ENCODE peak calls at places on chromosome 4, in five cellular contexts. One of them, this sample, is unnamed. For H3K9me3 and H3K4me1, the result is how much of the 10 kb centered on the place peaks cover.

GRCh38 chr4:32226201-32226600 is 1506.0 kb downstream of the PCDH7 start:
- DNase-seq in heart right ventricle: no peak
- DNase-seq in CD8-positive, alpha-beta T cell: no peak
- DNase-seq in Peyer's patch: no peak
- DNase-seq in CD4-positive, CD25-positive, alpha-beta regulatory T cell: no peak
- DNase-seq in this sample: no peak

GRCh38 chr4:99087887-99088484 is 602 bp downstream of the ADH5 start:
- DNase-seq in heart right ventricle: peak
- DNase-seq in CD8-positive, alpha-beta T cell: no peak
- DNase-seq in Peyer's patch: no peak
- DNase-seq in CD4-positive, CD25-positive, alpha-beta regulatory T cell: peak
- DNase-seq in this sample: peak

GRCh38 chr4:6892190-6892908 is 17.3 kb upstream of the TBC1D14 start:
- DNase-seq in heart right ventricle: no peak
- DNase-seq in CD8-positive, alpha-beta T cell: no peak
- DNase-seq in Peyer's patch: peak
- DNase-seq in CD4-positive, CD25-positive, alpha-beta regulatory T cell: no peak
- DNase-seq in this sample: peak

GRCh38 chr4:7253806-7254205 is 61.5 kb downstream of the SORCS2 start:
- DNase-seq in heart right ventricle: no peak
- DNase-seq in CD8-positive, alpha-beta T cell: no peak
- DNase-seq in Peyer's patch: no peak
- DNase-seq in CD4-positive, CD25-positive, alpha-beta regulatory T cell: no peak
- DNase-seq in this sample: no peak

GRCh38 chr4:1614854-1615595 is 69.1 kb downstream of the FAM53A start:
- DNase-seq in heart right ventricle: no peak
- DNase-seq in CD8-positive, alpha-beta T cell: no peak
- DNase-seq in Peyer's patch: no peak
- DNase-seq in CD4-positive, CD25-positive, alpha-beta regulatory T cell: peak
- DNase-seq in this sample: no peak

GRCh38 chr4:146182450-146182849 is 6.9 kb downstream of the LSM6 start:
- DNase-seq in heart right ventricle: no peak
- DNase-seq in CD8-positive, alpha-beta T cell: no peak
- DNase-seq in Peyer's patch: no peak
- DNase-seq in CD4-positive, CD25-positive, alpha-beta regulatory T cell: no peak
- DNase-seq in this sample: no peak

GRCh38 chr4:63619771-63620170 is 789.5 kb downstream of the TECRL start:
- DNase-seq in heart right ventricle: no peak
- DNase-seq in CD8-positive, alpha-beta T cell: no peak
- DNase-seq in Peyer's patch: no peak
- DNase-seq in CD4-positive, CD25-positive, alpha-beta regulatory T cell: no peak
- DNase-seq in this sample: no peak

GRCh38 chr4:126242679-126243390 is 928.1 kb downstream of the FAT4 start:
- DNase-seq in heart right ventricle: peak
- DNase-seq in CD8-positive, alpha-beta T cell: no peak
- DNase-seq in Peyer's patch: no peak
- DNase-seq in CD4-positive, CD25-positive, alpha-beta regulatory T cell: no peak
- DNase-seq in this sample: no peak

GRCh38 chr4:118417325-118417724 is 64.5 kb upstream of the PRSS12 start:
- DNase-seq in heart right ventricle: no peak
- DNase-seq in CD8-positive, alpha-beta T cell: no peak
- DNase-seq in Peyer's patch: no peak
- DNase-seq in CD4-positive, CD25-positive, alpha-beta regulatory T cell: no peak
- DNase-seq in this sample: no peak

GRCh38 chr4:147617841-147618421 is 734 bp downstream of the TMEM184C start:
- DNase-seq in heart right ventricle: no peak
- DNase-seq in CD8-positive, alpha-beta T cell: no peak
- DNase-seq in Peyer's patch: no peak
- DNase-seq in CD4-positive, CD25-positive, alpha-beta regulatory T cell: no peak
- DNase-seq in this sample: no peak

GRCh38 chr4:145828802-145829485 is 109.7 kb downstream of the ZNF827 start:
- DNase-seq in heart right ventricle: no peak
- DNase-seq in CD8-positive, alpha-beta T cell: no peak
- DNase-seq in Peyer's patch: no peak
- DNase-seq in CD4-positive, CD25-positive, alpha-beta regulatory T cell: no peak
- DNase-seq in this sample: no peak

GRCh38 chr4:95548738-95549245 is at the start of gene UNC5C:
- DNase-seq in heart right ventricle: peak
- DNase-seq in CD8-positive, alpha-beta T cell: no peak
- DNase-seq in Peyer's patch: no peak
- DNase-seq in CD4-positive, CD25-positive, alpha-beta regulatory T cell: no peak
- DNase-seq in this sample: no peak

GRCh38 chr4:126992910-126993309 is 639.8 kb upstream of the INTU start:
- DNase-seq in heart right ventricle: no peak
- DNase-seq in CD8-positive, alpha-beta T cell: no peak
- DNase-seq in Peyer's patch: no peak
- DNase-seq in CD4-positive, CD25-positive, alpha-beta regulatory T cell: no peak
- DNase-seq in this sample: no peak

GRCh38 chr4:1600811-1601532 is 83.1 kb downstream of the FAM53A start:
- DNase-seq in heart right ventricle: peak
- DNase-seq in CD8-positive, alpha-beta T cell: no peak
- DNase-seq in Peyer's patch: no peak
- DNase-seq in CD4-positive, CD25-positive, alpha-beta regulatory T cell: no peak
- DNase-seq in this sample: no peak

GRCh38 chr4:150217192-150217591 is 138.9 kb downstream of the DCLK2 start:
- DNase-seq in heart right ventricle: no peak
- DNase-seq in CD8-positive, alpha-beta T cell: no peak
- DNase-seq in Peyer's patch: no peak
- DNase-seq in CD4-positive, CD25-positive, alpha-beta regulatory T cell: no peak
- DNase-seq in this sample: no peak

GRCh38 chr4:26830701-26831100 is 29.9 kb upstream of the STIM2 start:
- DNase-seq in heart right ventricle: no peak
- DNase-seq in CD8-positive, alpha-beta T cell: no peak
- DNase-seq in Peyer's patch: no peak
- DNase-seq in CD4-positive, CD25-positive, alpha-beta regulatory T cell: no peak
- DNase-seq in this sample: no peak

GRCh38 chr4:167218022-167218608 is 16.2 kb downstream of the SPOCK3 start:
- DNase-seq in heart right ventricle: no peak
- DNase-seq in CD8-positive, alpha-beta T cell: no peak
- DNase-seq in Peyer's patch: no peak
- DNase-seq in CD4-positive, CD25-positive, alpha-beta regulatory T cell: no peak
- DNase-seq in this sample: no peak

GRCh38 chr4:116020141-116020722 is 906.8 kb upstream of the NDST4 start:
- DNase-seq in heart right ventricle: no peak
- DNase-seq in CD8-positive, alpha-beta T cell: no peak
- DNase-seq in Peyer's patch: no peak
- DNase-seq in CD4-positive, CD25-positive, alpha-beta regulatory T cell: no peak
- DNase-seq in this sample: no peak

GRCh38 chr4:55768291-55768690 is 51.3 kb upstream of the EXOC1L start:
- DNase-seq in heart right ventricle: no peak
- DNase-seq in CD8-positive, alpha-beta T cell: no peak
- DNase-seq in Peyer's patch: no peak
- DNase-seq in CD4-positive, CD25-positive, alpha-beta regulatory T cell: no peak
- DNase-seq in this sample: no peak

GRCh38 chr4:183905593-183906485 is 732 bp downstream of the STOX2 start:
- DNase-seq in heart right ventricle: peak
- DNase-seq in CD8-positive, alpha-beta T cell: no peak
- DNase-seq in Peyer's patch: no peak
- DNase-seq in CD4-positive, CD25-positive, alpha-beta regulatory T cell: no peak
- DNase-seq in this sample: no peak

GRCh38 chr4:119020158-119020557 is 115.5 kb upstream of the MYOZ2 start:
- DNase-seq in heart right ventricle: no peak
- DNase-seq in CD8-positive, alpha-beta T cell: no peak
- DNase-seq in Peyer's patch: no peak
- DNase-seq in CD4-positive, CD25-positive, alpha-beta regulatory T cell: no peak
- DNase-seq in this sample: no peak

GRCh38 chr4:33386761-33387160 is 2666.6 kb downstream of the PCDH7 start:
- DNase-seq in heart right ventricle: no peak
- DNase-seq in CD8-positive, alpha-beta T cell: no peak
- DNase-seq in Peyer's patch: no peak
- DNase-seq in CD4-positive, CD25-positive, alpha-beta regulatory T cell: no peak
- DNase-seq in this sample: no peak

GRCh38 chr4:20358110-20358509 is 106.4 kb downstream of the SLIT2 start:
- DNase-seq in heart right ventricle: no peak
- DNase-seq in CD8-positive, alpha-beta T cell: no peak
- DNase-seq in Peyer's patch: no peak
- DNase-seq in CD4-positive, CD25-positive, alpha-beta regulatory T cell: no peak
- DNase-seq in this sample: no peak

GRCh38 chr4:35548921-35549320 is 695.4 kb downstream of the ARAP2 start:
- DNase-seq in heart right ventricle: no peak
- DNase-seq in CD8-positive, alpha-beta T cell: no peak
- DNase-seq in Peyer's patch: no peak
- DNase-seq in CD4-positive, CD25-positive, alpha-beta regulatory T cell: no peak
- DNase-seq in this sample: no peak

DNA sequence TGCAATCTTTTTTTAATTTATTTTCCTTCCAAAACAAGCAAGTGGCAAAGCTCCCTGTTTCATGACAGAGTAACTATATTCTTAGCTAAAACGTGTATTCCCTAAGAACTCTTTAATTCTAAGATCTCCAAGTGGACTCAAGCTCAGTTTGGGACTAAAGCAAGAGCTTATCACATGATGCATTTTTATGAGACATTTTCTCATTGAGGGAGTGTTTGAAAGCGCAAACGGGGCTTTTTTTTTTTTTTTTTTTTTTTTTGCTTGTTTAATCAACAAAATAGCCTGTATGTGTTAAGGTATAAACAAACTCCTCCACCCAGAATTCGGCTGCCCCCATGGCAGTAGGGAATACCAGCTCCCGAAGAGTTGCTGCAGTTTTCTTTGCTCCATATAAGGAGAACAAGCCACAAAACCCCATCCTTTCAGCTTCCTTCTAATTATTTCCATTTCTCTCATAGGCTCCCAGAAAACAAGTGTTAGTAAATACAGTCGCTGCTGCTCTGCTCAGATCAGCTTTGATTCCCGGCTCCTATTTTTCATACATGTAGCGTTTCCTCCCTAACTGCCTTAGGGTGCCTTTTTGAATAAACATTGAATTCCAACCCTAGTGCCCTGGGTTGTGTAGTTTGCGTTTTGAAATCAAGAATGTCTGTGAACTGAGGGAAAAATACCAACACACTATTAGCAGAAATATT is 669 bp upstream of the PPARGC1A start:
- DNase-seq in heart right ventricle: no peak
- DNase-seq in CD8-positive, alpha-beta T cell: no peak
- DNase-seq in Peyer's patch: no peak
- DNase-seq in CD4-positive, CD25-positive, alpha-beta regulatory T cell: no peak
- DNase-seq in this sample: no peak
- H3K4me3 ChIP-seq in heart right ventricle: peak
- H3K4me3 ChIP-seq in CD8-positive, alpha-beta T cell: no peak
- H3K4me3 ChIP-seq in Peyer's patch: peak
- H3K4me3 ChIP-seq in CD4-positive, CD25-positive, alpha-beta regulatory T cell: no peak
- H3K4me3 ChIP-seq in this sample: no peak

DNA sequence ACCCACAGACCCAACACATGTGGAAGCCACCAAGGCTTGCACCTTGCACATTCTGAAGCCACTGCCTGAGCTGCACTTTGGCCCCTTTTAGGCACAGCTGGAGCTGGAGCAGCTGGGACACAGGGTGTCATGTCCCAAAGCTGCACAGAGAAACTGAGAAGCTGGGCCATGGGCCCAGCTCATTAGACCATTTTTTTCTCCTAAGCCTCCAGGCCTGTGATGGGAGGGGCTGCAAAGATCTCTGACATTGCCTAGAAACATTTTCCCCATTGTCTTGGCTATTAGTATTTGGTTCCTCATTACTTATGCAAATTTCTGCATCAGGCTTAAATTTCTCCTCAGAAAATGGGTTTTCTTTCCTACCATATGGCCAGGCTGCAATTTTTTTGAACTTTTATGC is 447.4 kb upstream of the HS3ST1 start:
- DNase-seq in heart right ventricle: no peak
- DNase-seq in CD8-positive, alpha-beta T cell: no peak
- DNase-seq in Peyer's patch: no peak
- DNase-seq in CD4-positive, CD25-positive, alpha-beta regulatory T cell: no peak
- DNase-seq in this sample: no peak
- H3K9me3 ChIP-seq in heart right ventricle: under half
- H3K9me3 ChIP-seq in CD8-positive, alpha-beta T cell: under half
- H3K9me3 ChIP-seq in Peyer's patch: under half
- H3K9me3 ChIP-seq in CD4-positive, CD25-positive, alpha-beta regulatory T cell: under half
- H3K9me3 ChIP-seq in this sample: under half

DNA sequence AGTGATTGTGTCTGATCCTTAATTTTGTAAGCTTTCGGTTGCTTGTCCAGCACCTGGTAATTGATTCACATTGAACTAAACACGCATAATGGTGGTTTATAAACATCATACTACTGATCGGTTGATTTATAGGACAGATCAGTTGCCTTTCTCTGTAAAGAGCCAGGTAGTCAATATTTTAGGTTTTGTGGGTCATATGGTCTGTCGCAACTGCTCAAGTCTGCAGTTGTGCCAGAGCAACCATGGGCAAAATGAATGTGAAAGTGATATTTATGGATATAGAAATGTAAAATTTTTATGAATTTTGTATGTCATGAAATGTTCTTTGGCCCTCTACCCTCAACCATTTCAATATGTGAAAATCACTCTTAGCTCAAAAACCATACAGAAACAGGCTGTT is 8.9 kb downstream of the JADE1 start:
- DNase-seq in heart right ventricle: no peak
- DNase-seq in CD8-positive, alpha-beta T cell: no peak
- DNase-seq in Peyer's patch: no peak
- DNase-seq in CD4-positive, CD25-positive, alpha-beta regulatory T cell: no peak
- DNase-seq in this sample: no peak
- H3K4me1 ChIP-seq in heart right ventricle: half or more
- H3K4me1 ChIP-seq in CD8-positive, alpha-beta T cell: under half
- H3K4me1 ChIP-seq in Peyer's patch: under half
- H3K4me1 ChIP-seq in CD4-positive, CD25-positive, alpha-beta regulatory T cell: under half
- H3K4me1 ChIP-seq in this sample: half or more

DNA sequence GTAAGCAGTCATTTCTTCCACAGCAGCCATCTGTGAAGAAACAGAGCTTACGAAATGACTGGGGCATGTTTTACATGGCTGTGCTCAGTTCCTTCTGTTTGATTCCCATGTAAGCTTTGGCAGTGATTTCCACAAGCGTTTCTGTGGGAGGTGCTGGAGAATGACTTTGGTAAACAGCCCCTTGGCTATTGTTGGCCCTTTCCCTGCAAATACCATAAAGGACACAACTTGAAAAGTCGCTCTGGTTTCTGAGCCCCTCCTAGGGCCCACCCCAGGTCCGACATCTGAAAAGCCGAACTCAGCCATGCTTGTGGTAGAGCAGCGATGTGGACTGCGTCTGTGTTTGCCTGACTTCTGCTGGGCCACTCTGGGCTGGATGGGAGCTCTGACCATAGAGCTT is 3.7 kb downstream of the LIMCH1 start:
- DNase-seq in heart right ventricle: no peak
- DNase-seq in CD8-positive, alpha-beta T cell: no peak
- DNase-seq in Peyer's patch: no peak
- DNase-seq in CD4-positive, CD25-positive, alpha-beta regulatory T cell: no peak
- DNase-seq in this sample: no peak
- H3K4me3 ChIP-seq in heart right ventricle: no peak
- H3K4me3 ChIP-seq in CD8-positive, alpha-beta T cell: no peak
- H3K4me3 ChIP-seq in Peyer's patch: no peak
- H3K4me3 ChIP-seq in CD4-positive, CD25-positive, alpha-beta regulatory T cell: no peak
- H3K4me3 ChIP-seq in this sample: no peak

GRCh38 chr4:386708-387105 is 49.1 kb downstream of the ZNF141 start:
- DNase-seq in heart right ventricle: no peak
- DNase-seq in CD8-positive, alpha-beta T cell: no peak
- DNase-seq in Peyer's patch: no peak
- DNase-seq in CD4-positive, CD25-positive, alpha-beta regulatory T cell: no peak
- DNase-seq in this sample: no peak
- H3K9me3 ChIP-seq in heart right ventricle: half or more
- H3K9me3 ChIP-seq in CD8-positive, alpha-beta T cell: half or more
- H3K9me3 ChIP-seq in Peyer's patch: half or more
- H3K9me3 ChIP-seq in CD4-positive, CD25-positive, alpha-beta regulatory T cell: half or more
- H3K9me3 ChIP-seq in this sample: half or more

GRCh38 chr4:151485541-151486131 is 76.7 kb downstream of the FHIP1A start:
- DNase-seq in heart right ventricle: no peak
- DNase-seq in CD8-positive, alpha-beta T cell: no peak
- DNase-seq in Peyer's patch: no peak
- DNase-seq in CD4-positive, CD25-positive, alpha-beta regulatory T cell: no peak
- DNase-seq in this sample: no peak
- H3K4me1 ChIP-seq in heart right ventricle: under half
- H3K4me1 ChIP-seq in CD8-positive, alpha-beta T cell: under half
- H3K4me1 ChIP-seq in Peyer's patch: under half
- H3K4me1 ChIP-seq in CD4-positive, CD25-positive, alpha-beta regulatory T cell: under half
- H3K4me1 ChIP-seq in this sample: under half

GRCh38 chr4:84583871-84584373 is 995 bp downstream of the CDS1 start:
- DNase-seq in heart right ventricle: no peak
- DNase-seq in CD8-positive, alpha-beta T cell: no peak
- DNase-seq in Peyer's patch: no peak
- DNase-seq in CD4-positive, CD25-positive, alpha-beta regulatory T cell: peak
- DNase-seq in this sample: peak
- H3K4me3 ChIP-seq in heart right ventricle: peak
- H3K4me3 ChIP-seq in CD8-positive, alpha-beta T cell: peak
- H3K4me3 ChIP-seq in Peyer's patch: peak
- H3K4me3 ChIP-seq in CD4-positive, CD25-positive, alpha-beta regulatory T cell: peak
- H3K4me3 ChIP-seq in this sample: peak